ENCODE peak calls at places on chromosomes 2 and 18, in seven cellular contexts. L is GM12878, G is neuronal stem cell, I is mammary epithelial cell, U is DND-41, Q is neural progenitor cell, W is GM23248. X is an unnamed sample.

GRCh38 chr18:70072678-70073077 is 125.0 kb upstream of the CD226 start:
- DNase-seq in L (no peak), G (no peak), I (peak), U (no peak), Q (no peak), W (peak), X (no peak)

GRCh38 chr18:21386523-21387240 is 144.7 kb downstream of the GREB1L start:
- DNase-seq in L (no peak), G (no peak), I (no peak), U (no peak), Q (no peak), W (no peak), X (no peak)

GRCh38 chr2:176079851-176080539 is 3.8 kb downstream of the EVX2 start:
- DNase-seq in L (no peak), G (no peak), I (no peak), U (no peak), Q (peak), W (peak), X (no peak)

GRCh38 chr2:98333922-98334321 is 12.3 kb upstream of the CNGA3 start:
- DNase-seq in L (no peak), G (no peak), I (no peak), U (no peak), Q (no peak), W (peak), X (no peak)

GRCh38 chr2:229930656-229931055 is 8.4 kb downstream of the FBXO36 start:
- DNase-seq in L (no peak), G (no peak), I (no peak), U (no peak), Q (no peak), W (no peak), X (no peak)

GRCh38 chr18:27377251-27377650 is 192.1 kb upstream of the CHST9 start:
- DNase-seq in L (no peak), G (no peak), I (peak), U (no peak), Q (no peak), W (no peak), X (no peak)

GRCh38 chr2:23286031-23286764 is 98.8 kb upstream of the KLHL29 start:
- DNase-seq in L (no peak), G (no peak), I (no peak), U (no peak), Q (no peak), W (peak), X (no peak)

GRCh38 chr2:84904717-84905174 is 710 bp upstream of the TMSB10 start:
- DNase-seq in L (no peak), G (no peak), I (no peak), U (peak), Q (peak), W (peak), X (peak)

GRCh38 chr2:23836505-23836904 is 90.4 kb downstream of the ATAD2B start:
- DNase-seq in L (no peak), G (no peak), I (no peak), U (no peak), Q (no peak), W (no peak), X (no peak)

GRCh38 chr2:44802409-44803099 is 138.9 kb upstream of the SIX3 start:
- DNase-seq in L (no peak), G (peak), I (no peak), U (no peak), Q (peak), W (no peak), X (no peak)

GRCh38 chr2:1874950-1875349 is 130.6 kb upstream of the PXDN start:
- DNase-seq in L (no peak), G (no peak), I (no peak), U (no peak), Q (no peak), W (no peak), X (no peak)

GRCh38 chr2:182319556-182319955 is 107.3 kb downstream of the PDE1A start:
- DNase-seq in L (no peak), G (no peak), I (no peak), U (no peak), Q (no peak), W (peak), X (no peak)

GRCh38 chr2:169828141-169828811 is 1.0 kb downstream of the UBR3 start:
- DNase-seq in L (peak), G (peak), I (peak), U (peak), Q (peak), W (peak), X (peak)

GRCh38 chr2:134988994-134989605 is 58.1 kb downstream of the MAP3K19 start:
- DNase-seq in L (no peak), G (no peak), I (peak), U (no peak), Q (peak), W (peak), X (peak)

GRCh38 chr2:96099861-96100798 is 16.2 kb downstream of the ADRA2B start:
- DNase-seq in L (no peak), G (no peak), I (peak), U (peak), Q (no peak), W (no peak), X (no peak)

GRCh38 chr2:200677721-200678532 is 92.1 kb downstream of the AOX1 start:
- DNase-seq in L (no peak), G (no peak), I (no peak), U (no peak), Q (no peak), W (peak), X (no peak)

GRCh38 chr18:13627639-13628038 is 98.7 kb downstream of the FAM210A start:
- DNase-seq in L (no peak), G (no peak), I (no peak), U (peak), Q (no peak), W (no peak), X (no peak)

GRCh38 chr2:172437419-172438063 is 10.2 kb downstream of the ITGA6 start:
- DNase-seq in L (peak), G (no peak), I (no peak), U (peak), Q (no peak), W (no peak), X (no peak)

GRCh38 chr2:157292853-157293252 is 32.8 kb downstream of the ERMN start:
- DNase-seq in L (no peak), G (no peak), I (no peak), U (no peak), Q (no peak), W (no peak), X (no peak)

GRCh38 chr2:222941510-222942032 is 80.7 kb downstream of the ACSL3 start:
- DNase-seq in L (no peak), G (no peak), I (no peak), U (no peak), Q (no peak), W (peak), X (no peak)
- H2AFZ ChIP-seq in L (no peak), G (no peak), I (no peak), U (no peak), Q (no peak), W (no peak), X (no peak)

DNA sequence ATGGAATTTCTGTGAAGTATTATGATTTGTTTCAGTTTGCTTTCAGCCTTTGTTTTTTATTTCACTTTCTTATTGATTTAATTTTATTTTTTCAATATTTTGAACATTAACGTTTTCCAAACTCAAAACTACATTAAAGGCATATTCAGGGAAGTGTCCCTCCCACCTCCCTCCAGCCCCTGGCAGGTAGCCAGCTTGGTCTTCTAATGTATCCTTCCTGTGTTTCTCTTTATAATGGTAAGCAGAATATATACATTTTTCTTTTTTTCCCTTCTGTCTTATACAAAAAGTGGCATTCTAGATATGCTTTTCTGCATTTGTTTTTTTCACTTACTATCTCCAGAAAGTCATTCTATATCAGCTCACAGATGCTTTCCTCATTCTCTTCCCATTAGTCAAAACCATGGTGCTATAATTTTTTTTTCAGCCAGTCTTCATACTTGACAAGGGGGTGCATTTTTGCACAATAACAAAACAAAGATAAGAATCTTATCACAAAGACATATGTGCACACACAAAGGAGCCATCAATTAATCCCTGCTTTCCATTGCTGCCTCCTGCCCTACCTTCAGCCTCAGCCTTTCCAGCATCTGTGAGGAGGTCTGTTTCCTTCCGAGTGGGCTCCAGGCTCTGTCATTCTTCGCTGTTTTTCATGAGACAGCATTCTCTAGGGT is 33.7 kb upstream of the TMEM177 start:
- DNase-seq in L (no peak), G (no peak), I (no peak), U (no peak), Q (no peak), W (peak), X (no peak)
- H3K4me3 ChIP-seq in L (no peak), G (no peak), I (no peak), U (no peak), Q (no peak), W (no peak), X (no peak)

DNA sequence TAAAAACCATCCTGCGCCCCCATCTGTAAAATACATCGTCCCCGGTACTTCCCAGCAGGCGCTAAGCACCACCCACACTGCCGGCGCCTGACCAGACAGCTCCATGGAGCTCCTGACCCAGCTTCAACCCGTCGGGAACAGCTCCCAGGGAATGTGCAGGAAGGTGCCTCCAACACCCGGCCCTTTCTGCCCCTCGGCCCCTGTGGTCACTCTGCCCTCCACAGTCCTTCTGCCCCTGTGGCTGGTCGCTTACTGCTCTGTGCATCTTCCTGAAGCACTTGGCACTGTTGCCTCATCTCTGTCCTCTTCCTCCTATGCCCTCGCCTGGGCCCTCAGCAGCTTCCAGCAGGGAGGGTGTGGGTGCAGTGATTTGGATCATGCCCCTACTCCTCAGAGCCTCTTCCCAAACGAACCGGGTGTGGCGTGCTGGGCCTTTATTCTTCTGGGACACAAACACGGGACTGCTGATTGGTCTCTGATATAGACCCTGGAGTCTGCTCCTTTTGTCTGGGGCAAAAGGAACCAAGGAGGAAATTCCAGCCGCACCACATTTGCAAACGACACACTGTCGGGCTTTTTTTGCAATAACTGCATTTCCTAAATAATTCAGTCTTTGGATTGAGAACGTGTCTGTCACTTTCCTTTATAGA is 66.0 kb downstream of the ADI1 start:
- DNase-seq in L (no peak), G (no peak), I (no peak), U (no peak), Q (no peak), W (peak), X (no peak)
- H2AFZ ChIP-seq in L (no peak), G (no peak), I (no peak), U (no peak), Q (no peak), W (no peak), X (no peak)

GRCh38 chr2:238655131-238655860 is 192.6 kb upstream of the TWIST2 start:
- DNase-seq in L (no peak), G (no peak), I (no peak), U (no peak), Q (no peak), W (peak), X (no peak)
- H3K4me3 ChIP-seq in L (no peak), G (no peak), I (no peak), U (no peak), Q (no peak), W (no peak), X (no peak)

GRCh38 chr2:213104089-213104902 is 47.1 kb downstream of the IKZF2 start:
- DNase-seq in L (no peak), G (no peak), I (peak), U (peak), Q (no peak), W (no peak), X (no peak)
- H2AFZ ChIP-seq in L (no peak), G (no peak), I (no peak), U (peak), Q (no peak), W (no peak), X (no peak)

DNA sequence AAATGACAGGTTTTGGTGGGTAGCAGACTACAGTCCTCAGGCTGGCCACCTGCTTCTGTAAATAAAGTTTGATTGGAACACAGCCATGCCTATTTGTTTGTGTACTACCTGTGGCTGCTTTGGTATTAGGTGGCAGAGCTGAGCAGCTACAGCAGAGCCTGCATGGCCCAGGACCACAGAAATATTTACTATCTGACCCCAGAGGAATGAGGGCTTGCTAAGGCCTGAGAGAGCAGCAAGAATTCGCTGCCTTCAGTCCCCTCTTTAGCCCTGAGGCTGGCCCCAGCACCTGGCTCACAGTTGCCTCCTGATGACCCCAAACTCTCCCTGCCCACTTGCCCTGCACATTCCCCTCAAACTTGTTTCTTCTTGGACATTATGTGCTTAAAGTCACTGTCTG is 32.5 kb downstream of the POLR1A start:
- DNase-seq in L (no peak), G (no peak), I (no peak), U (no peak), Q (no peak), W (no peak), X (no peak)
- H3K4me3 ChIP-seq in L (no peak), G (no peak), I (no peak), U (no peak), Q (no peak), W (no peak), X (no peak)